ENCODE peak calls at places on chromosomes 1 and 21, in five cellular contexts. T, C, Q, V and K are unnamed samples.

GRCh38 chr1:241586905-241587532 is 53.1 kb downstream of the CHML start:
- DNase-seq in T (no peak), Q (peak), C (no peak), V (no peak), K (no peak)

GRCh38 chr1:42940851-42941639 is 17.6 kb downstream of the SLC2A1 start:
- DNase-seq in V (peak), Q (peak), C (peak), T (no peak), K (peak)

GRCh38 chr21:45011911-45012660 is 62.3 kb upstream of the ADARB1 start:
- DNase-seq in Q (peak), C (peak), V (peak), T (peak), K (peak)

GRCh38 chr1:210089848-210090247 is 142.7 kb upstream of the SERTAD4 start:
- DNase-seq in C (no peak), V (peak), Q (no peak), T (no peak), K (no peak)

GRCh38 chr1:73914994-73915393 is 283.0 kb downstream of the LRRIQ3 start:
- DNase-seq in C (no peak), T (no peak), Q (no peak), V (no peak), K (no peak)

GRCh38 chr1:149979245-149979971 is 31.1 kb downstream of the OTUD7B start:
- DNase-seq in Q (peak), V (no peak), T (no peak), C (no peak), K (no peak)

GRCh38 chr1:227920426-227920825 is 27.3 kb downstream of the WNT9A start:
- DNase-seq in Q (no peak), T (no peak), V (no peak), C (no peak), K (no peak)

GRCh38 chr1:30368841-30369240 is 354.5 kb downstream of the MATN1 start:
- DNase-seq in C (no peak), Q (no peak), T (no peak), V (no peak), K (no peak)

GRCh38 chr1:44619261-44619900 is 54.9 kb downstream of the TMEM53 start:
- DNase-seq in C (peak), T (no peak), Q (peak), V (peak), K (no peak)

GRCh38 chr1:8394456-8395321 is 76.8 kb downstream of the SLC45A1 start:
- DNase-seq in V (peak), T (no peak), Q (peak), C (peak), K (peak)

GRCh38 chr1:11927866-11928592 is 1.8 kb upstream of the KIAA2013 start:
- DNase-seq in T (no peak), Q (peak), C (peak), V (peak), K (no peak)

GRCh38 chr21:42441963-42442362 is 38.3 kb downstream of the UBASH3A start:
- DNase-seq in C (no peak), V (no peak), T (no peak), Q (no peak), K (no peak)

GRCh38 chr1:44108971-44109370 is 9.7 kb upstream of the KLF17 start:
- DNase-seq in Q (no peak), T (no peak), V (no peak), C (no peak), K (no peak)

GRCh38 chr1:6884652-6885153 is 99.4 kb downstream of the CAMTA1 start:
- DNase-seq in Q (no peak), T (no peak), C (no peak), V (no peak), K (no peak)

GRCh38 chr1:152148051-152148450 is 11.0 kb downstream of the RPTN start:
- DNase-seq in Q (no peak), C (no peak), T (no peak), V (no peak), K (no peak)

GRCh38 chr1:14777516-14778506 is 179.3 kb downstream of the KAZN start:
- DNase-seq in Q (peak), C (no peak), V (no peak), T (no peak), K (no peak)

GRCh38 chr21:45401054-45401518 is 3.9 kb upstream of the COL18A1 start:
- DNase-seq in C (no peak), V (no peak), Q (no peak), T (no peak), K (no peak)

GRCh38 chr1:100344774-100345173 is 7.5 kb upstream of the CDC14A start:
- DNase-seq in V (no peak), C (no peak), Q (no peak), T (no peak), K (no peak)

GRCh38 chr1:86156571-86157455 is at the start of gene COL24A1:
- DNase-seq in V (peak), C (peak), T (peak), Q (peak), K (no peak)

GRCh38 chr1:54283214-54283996 is 83.4 kb downstream of the MRPL37 start:
- DNase-seq in C (no peak), Q (no peak), V (no peak), T (no peak), K (no peak)

GRCh38 chr1:178871551-178872320 is 859 bp upstream of the ANGPTL1 start:
- DNase-seq in C (no peak), T (no peak), Q (no peak), V (no peak), K (no peak)

DNA sequence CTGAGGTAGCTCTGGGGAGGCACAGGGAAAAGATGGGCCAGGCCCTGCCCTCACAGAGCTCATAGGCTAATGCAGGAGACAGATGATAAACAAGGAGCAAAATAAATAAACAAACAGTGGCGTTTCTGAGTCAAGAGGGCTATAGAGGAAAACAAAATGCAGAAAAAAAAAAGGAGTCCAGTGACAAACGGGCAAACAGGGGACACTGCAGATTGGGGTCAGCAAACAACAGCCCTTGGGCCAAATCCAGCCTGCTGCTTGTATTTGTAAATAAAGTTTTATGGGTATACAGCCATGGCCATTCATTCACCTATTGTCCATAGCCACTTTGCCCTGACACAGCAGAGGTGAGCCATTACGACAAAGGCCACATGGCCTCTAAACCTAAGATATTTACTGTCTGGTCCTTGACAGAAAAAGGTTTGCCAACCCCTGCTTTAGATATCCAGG is 19.1 kb upstream of the PINK1 start:
- DNase-seq in V (no peak), C (no peak), T (no peak), Q (no peak), K (no peak)
- H3K27ac ChIP-seq in V (peak), C (peak), T (peak), Q (peak), K (peak)

GRCh38 chr1:159594581-159594980 is 7.0 kb downstream of the APCS start:
- DNase-seq in T (no peak), V (no peak), Q (peak), C (peak), K (no peak)

GRCh38 chr1:159602501-159602900 is 14.9 kb downstream of the APCS start:
- DNase-seq in T (no peak), Q (no peak), C (no peak), V (no peak), K (no peak)

GRCh38 chr1:159600894-159601293 is 13.3 kb downstream of the APCS start:
- DNase-seq in V (no peak), Q (peak), T (no peak), C (no peak), K (no peak)

GRCh38 chr1:159595006-159595405 is 7.4 kb downstream of the APCS start:
- DNase-seq in V (no peak), C (no peak), Q (no peak), T (no peak), K (no peak)

DNA sequence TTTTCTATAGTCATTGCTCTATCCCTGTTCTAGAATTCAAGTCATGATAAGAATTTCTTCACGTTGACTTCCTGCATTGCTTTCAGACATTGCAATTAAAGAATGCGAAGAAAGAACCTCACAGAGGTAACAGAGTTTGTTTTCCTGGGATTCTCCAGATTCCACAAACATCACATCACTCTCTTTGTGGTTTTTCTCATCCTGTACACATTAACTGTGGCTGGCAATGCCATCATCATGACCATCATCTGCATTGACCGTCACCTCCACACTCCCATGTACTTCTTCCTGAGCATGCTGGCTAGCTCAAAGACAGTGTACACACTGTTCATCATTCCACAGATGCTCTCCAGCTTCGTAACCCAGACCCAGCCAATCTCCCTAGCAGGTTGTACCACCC is 10.6 kb downstream of the APCS start:
- DNase-seq in C (peak), V (peak), Q (peak), T (no peak), K (peak)
- H3K27ac ChIP-seq in C (no peak), V (peak), Q (no peak), T (no peak), K (peak)

GRCh38 chr1:76247261-76247852 is 172.8 kb downstream of the ST6GALNAC3 start:
- DNase-seq in C (no peak), V (no peak), Q (no peak), T (no peak), K (no peak)

GRCh38 chr1:76254165-76255043 is 179.9 kb downstream of the ST6GALNAC3 start:
- DNase-seq in Q (peak), T (no peak), C (peak), V (no peak), K (no peak)

GRCh38 chr1:76250317-76250716 is 175.8 kb downstream of the ST6GALNAC3 start:
- DNase-seq in C (no peak), T (no peak), V (no peak), Q (no peak), K (no peak)
- H3K27ac ChIP-seq in C (peak), T (no peak), V (no peak), Q (no peak), K (no peak)

GRCh38 chr1:89980605-89981004 is 14.3 kb upstream of the ZNF326 start:
- DNase-seq in C (peak), Q (no peak), V (no peak), T (no peak), K (no peak)
- H3K27ac ChIP-seq in C (no peak), Q (no peak), V (no peak), T (peak), K (no peak)

DNA sequence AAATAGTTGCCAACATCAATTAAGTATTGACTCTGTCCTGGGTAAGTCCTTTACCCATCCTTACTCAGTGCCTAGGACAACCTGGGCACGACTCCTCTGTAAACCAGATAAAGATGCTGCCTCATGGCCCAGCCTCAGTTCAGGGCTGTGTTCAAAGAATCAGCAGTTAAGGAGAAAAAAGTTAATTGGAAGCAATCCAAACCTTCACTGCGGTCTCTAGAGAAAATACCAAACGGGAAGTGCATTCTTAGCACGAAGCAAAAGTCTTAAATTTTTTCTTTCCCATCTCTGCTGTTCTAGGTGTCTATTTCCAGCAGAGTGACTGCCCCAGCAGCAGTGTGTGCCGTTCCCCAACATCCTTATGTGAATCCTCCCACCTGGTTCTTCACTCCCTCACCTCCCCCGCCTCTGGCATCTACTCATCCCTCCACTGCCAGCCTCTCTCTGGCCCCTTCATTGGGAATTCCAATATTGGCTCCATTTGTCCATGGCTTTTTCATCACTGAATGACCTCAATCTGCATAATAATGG is 23.2 kb downstream of the KANK4 start:
- DNase-seq in Q (peak), T (no peak), C (peak), V (peak), K (no peak)
- H3K27ac ChIP-seq in Q (no peak), T (no peak), C (no peak), V (no peak), K (no peak)

DNA sequence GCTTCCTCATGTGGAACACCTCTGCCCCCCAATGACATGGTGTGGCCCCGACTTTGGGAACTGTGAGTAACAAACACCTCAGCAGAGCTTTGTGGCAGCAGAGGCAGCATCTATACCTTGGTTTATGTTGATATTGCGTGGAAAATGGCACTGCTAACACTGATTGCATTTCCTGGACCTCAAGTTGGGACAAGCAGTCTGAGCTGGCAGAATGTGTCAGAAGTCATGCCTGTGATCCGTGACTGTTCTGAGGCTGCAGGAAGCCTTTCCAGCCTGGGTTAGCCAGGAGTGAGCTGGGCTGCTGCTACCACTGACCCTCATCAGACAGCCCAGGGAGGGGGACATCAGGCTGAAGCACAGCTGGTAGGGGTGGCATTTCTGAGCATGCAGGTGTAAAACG is 268.5 kb downstream of the KCNJ6 start:
- DNase-seq in C (no peak), V (no peak), Q (no peak), T (no peak), K (peak)
- H3K27ac ChIP-seq in C (no peak), V (no peak), Q (no peak), T (no peak), K (peak)

GRCh38 chr1:203346060-203346754 is 4.7 kb downstream of the FMOD start:
- DNase-seq in T (no peak), V (no peak), Q (no peak), C (peak), K (no peak)
- H3K27ac ChIP-seq in T (peak), V (no peak), Q (no peak), C (no peak), K (no peak)

GRCh38 chr1:109149874-109150601 is 36.1 kb downstream of the ELAPOR1 start:
- DNase-seq in C (no peak), T (no peak), V (no peak), Q (no peak), K (no peak)

GRCh38 chr1:109151146-109151545 is 37.2 kb downstream of the ELAPOR1 start:
- DNase-seq in C (peak), T (peak), V (peak), Q (peak), K (no peak)

GRCh38 chr1:109152196-109152595 is 38.3 kb downstream of the ELAPOR1 start:
- DNase-seq in Q (no peak), C (no peak), T (no peak), V (no peak), K (no peak)

GRCh38 chr1:109151591-109151990 is 37.7 kb downstream of the ELAPOR1 start:
- DNase-seq in C (no peak), Q (no peak), V (no peak), T (no peak), K (no peak)

DNA sequence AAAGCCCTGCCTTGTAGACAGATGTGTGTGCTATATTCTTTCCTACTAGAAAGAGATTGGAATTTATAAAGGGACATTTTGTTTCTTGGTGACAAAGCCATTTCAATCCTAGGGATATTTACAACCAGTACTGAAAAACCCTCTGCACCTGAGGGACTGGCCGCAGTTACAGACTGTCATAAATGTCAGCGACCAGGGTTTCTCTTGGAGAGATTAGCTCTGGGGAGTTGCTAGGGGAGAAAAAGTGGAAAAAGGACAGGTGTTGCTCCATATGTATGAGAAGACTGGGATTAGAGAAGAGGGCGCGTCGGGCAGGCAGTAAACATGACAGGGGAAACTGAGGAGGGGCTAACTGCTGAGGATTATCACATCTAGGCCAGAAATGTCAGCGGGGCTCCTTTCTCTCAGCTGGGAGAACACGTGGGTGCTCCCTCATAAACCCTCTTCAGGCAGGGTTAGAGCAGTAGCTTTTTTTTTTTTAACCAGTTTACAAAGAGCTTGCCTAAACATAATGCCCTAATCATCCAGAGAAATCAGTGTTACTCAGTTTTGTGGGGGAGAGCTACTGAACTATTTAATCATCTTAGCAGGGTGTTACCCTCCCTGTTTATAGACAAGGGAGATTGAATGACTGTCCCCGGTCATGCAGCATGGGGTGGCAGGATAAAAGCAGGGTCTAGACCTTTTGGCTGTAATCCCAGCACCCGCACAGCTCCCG is 35.1 kb downstream of the ELAPOR1 start:
- DNase-seq in T (no peak), Q (no peak), V (no peak), C (no peak), K (peak)
- H3K27ac ChIP-seq in T (no peak), Q (no peak), V (no peak), C (no peak), K (no peak)

GRCh38 chr21:37378700-37379139 is 12.1 kb downstream of the DYRK1A start:
- DNase-seq in Q (no peak), C (no peak), T (no peak), V (no peak), K (no peak)
- H3K27ac ChIP-seq in Q (no peak), C (peak), T (peak), V (no peak), K (no peak)